ENCODE peak calls at places on chromosomes 16 and 17, in six cellular contexts. E is heart right ventricle; N is CD8-positive, alpha-beta memory T cell; I is stimulated activated effector memory CD8-positive, alpha-beta T cell treated with anti-CD3 and anti-CD28 coated beads, Interleukin-12 subunit alpha, Interleukin-12 subunit beta, amount 100 ng/mL, for 72 hours; T is G401; Y is activated T-cell treated with anti-CD3 and anti-CD28 coated beads for 1 hour. A is an unnamed sample.
A peak's percentile ranks its signal among the peaks of the same experiment; 100 is the strongest.

GRCh38 chr17:77286641-77287431 is 146.1 kb downstream of the SEC14L1 start:
- DNase-seq in I (no peak), E (peak; percentile 51), Y (no peak), T (peak; percentile 74), N (no peak), A (no peak)

GRCh38 chr17:27381007-27381501 is 75.2 kb upstream of the KSR1 start:
- DNase-seq in N (peak; percentile 62), I (peak; percentile 82), T (peak; percentile 25), E (peak; percentile 81), Y (peak; percentile 59), A (peak; percentile 82)

GRCh38 chr16:87409153-87409552 is 17.0 kb downstream of the MAP1LC3B start:
- DNase-seq in I (no peak), Y (no peak), T (no peak), N (no peak), E (no peak), A (no peak)

GRCh38 chr17:1726626-1727257 is 2.2 kb downstream of the WDR81 start:
- DNase-seq in N (no peak), Y (no peak), E (no peak), T (no peak), I (no peak), A (no peak)

GRCh38 chr17:6279659-6280058 is 155.3 kb downstream of the AIPL1 start:
- DNase-seq in T (peak; percentile 33), I (no peak), N (no peak), E (no peak), Y (no peak), A (no peak)

GRCh38 chr16:57675752-57676623 is 7.9 kb downstream of the ADGRG3 start:
- DNase-seq in E (no peak), Y (no peak), N (no peak), I (no peak), T (no peak), A (no peak)

GRCh38 chr17:55458977-55459376 is 37.3 kb upstream of the MMD start:
- DNase-seq in I (peak; percentile 34), N (no peak), Y (no peak), E (no peak), T (no peak), A (peak; percentile 58)

GRCh38 chr17:12977008-12977751 is 40.6 kb downstream of the ELAC2 start:
- DNase-seq in T (no peak), I (no peak), N (no peak), E (no peak), Y (no peak), A (no peak)

GRCh38 chr17:82582208-82582607 is 62.7 kb downstream of the FOXK2 start:
- DNase-seq in E (no peak), N (no peak), I (no peak), T (no peak), Y (no peak), A (no peak)

GRCh38 chr17:72376486-72377345 is 255.9 kb downstream of the SOX9 start:
- DNase-seq in E (no peak), I (no peak), Y (no peak), N (no peak), T (no peak), A (no peak)

GRCh38 chr16:49856741-49857330 is 924 bp upstream of the ZNF423 start:
- DNase-seq in N (no peak), E (peak; percentile 83), Y (no peak), I (no peak), T (peak; percentile 78), A (no peak)

GRCh38 chr17:71057448-71057847 is 888.1 kb downstream of the KCNJ2 start:
- DNase-seq in Y (no peak), E (no peak), I (no peak), N (no peak), T (no peak), A (no peak)

GRCh38 chr17:34895388-34895787 is 65.9 kb downstream of the CCT6B start:
- DNase-seq in E (no peak), I (no peak), Y (no peak), N (no peak), T (no peak), A (no peak)

GRCh38 chr17:29086628-29087332 is 43.8 kb downstream of the PIPOX start:
- DNase-seq in I (no peak), T (no peak), N (no peak), Y (no peak), E (no peak), A (no peak)

GRCh38 chr16:27769561-27770222 is 219.7 kb downstream of the KATNIP start:
- DNase-seq in E (no peak), Y (no peak), N (no peak), I (no peak), T (peak; percentile 26), A (no peak)

GRCh38 chr17:3918372-3919122 is 2.3 kb upstream of the P2RX1 start:
- DNase-seq in Y (no peak), I (no peak), N (no peak), T (no peak), E (no peak), A (no peak)